ENCODE peak calls at places on chromosomes 12 and 14, in eight cellular contexts. One of them, this sample, is unnamed. For H3K9me3, the result is how much of the 10 kb centered on the place peaks cover.

GRCh38 chr12:122984612-122985358 is 4.3 kb downstream of the ARL6IP4 start:
- DNase-seq in small intestine: no peak
- DNase-seq in SJSA1: no peak
- DNase-seq in effector memory CD4-positive, alpha-beta T cell: no peak
- DNase-seq in CD8-positive, alpha-beta T cell: no peak
- DNase-seq in esophagus squamous epithelium: no peak
- DNase-seq in keratinocyte: no peak
- DNase-seq in colonic mucosa: no peak
- DNase-seq in this sample: no peak

GRCh38 chr12:26719852-26720251 is 113.1 kb downstream of the ITPR2 start:
- DNase-seq in CD8-positive, alpha-beta T cell: no peak
- DNase-seq in esophagus squamous epithelium: no peak
- DNase-seq in effector memory CD4-positive, alpha-beta T cell: no peak
- DNase-seq in small intestine: no peak
- DNase-seq in SJSA1: no peak
- DNase-seq in colonic mucosa: no peak
- DNase-seq in keratinocyte: no peak
- DNase-seq in this sample: no peak

GRCh38 chr14:100577986-100578431 is 9.2 kb downstream of the BEGAIN start:
- DNase-seq in effector memory CD4-positive, alpha-beta T cell: no peak
- DNase-seq in CD8-positive, alpha-beta T cell: no peak
- DNase-seq in keratinocyte: no peak
- DNase-seq in SJSA1: no peak
- DNase-seq in esophagus squamous epithelium: no peak
- DNase-seq in small intestine: no peak
- DNase-seq in colonic mucosa: no peak
- DNase-seq in this sample: no peak

GRCh38 chr12:98820005-98820404 is 174.9 kb downstream of the APAF1 start:
- DNase-seq in colonic mucosa: no peak
- DNase-seq in effector memory CD4-positive, alpha-beta T cell: no peak
- DNase-seq in esophagus squamous epithelium: no peak
- DNase-seq in keratinocyte: no peak
- DNase-seq in CD8-positive, alpha-beta T cell: no peak
- DNase-seq in SJSA1: no peak
- DNase-seq in small intestine: no peak
- DNase-seq in this sample: no peak

GRCh38 chr14:101489092-101489760 is 72.1 kb upstream of the DIO3 start:
- DNase-seq in small intestine: no peak
- DNase-seq in colonic mucosa: no peak
- DNase-seq in keratinocyte: no peak
- DNase-seq in esophagus squamous epithelium: no peak
- DNase-seq in SJSA1: no peak
- DNase-seq in CD8-positive, alpha-beta T cell: no peak
- DNase-seq in effector memory CD4-positive, alpha-beta T cell: no peak
- DNase-seq in this sample: no peak

GRCh38 chr14:99554184-99554583 is 49.8 kb downstream of the CCDC85C start:
- DNase-seq in effector memory CD4-positive, alpha-beta T cell: no peak
- DNase-seq in esophagus squamous epithelium: no peak
- DNase-seq in small intestine: peak
- DNase-seq in CD8-positive, alpha-beta T cell: no peak
- DNase-seq in keratinocyte: no peak
- DNase-seq in colonic mucosa: no peak
- DNase-seq in SJSA1: no peak
- DNase-seq in this sample: no peak

GRCh38 chr14:29868000-29868399 is 59.6 kb downstream of the PRKD1 start:
- DNase-seq in SJSA1: no peak
- DNase-seq in CD8-positive, alpha-beta T cell: no peak
- DNase-seq in small intestine: no peak
- DNase-seq in colonic mucosa: no peak
- DNase-seq in esophagus squamous epithelium: no peak
- DNase-seq in effector memory CD4-positive, alpha-beta T cell: no peak
- DNase-seq in keratinocyte: no peak
- DNase-seq in this sample: no peak

GRCh38 chr12:67116134-67116533 is 153.0 kb upstream of the CAND1 start:
- DNase-seq in effector memory CD4-positive, alpha-beta T cell: no peak
- DNase-seq in colonic mucosa: no peak
- DNase-seq in small intestine: no peak
- DNase-seq in SJSA1: no peak
- DNase-seq in esophagus squamous epithelium: no peak
- DNase-seq in CD8-positive, alpha-beta T cell: no peak
- DNase-seq in keratinocyte: no peak
- DNase-seq in this sample: no peak

GRCh38 chr14:80781968-80782367 is 159.6 kb downstream of the CEP128 start:
- DNase-seq in esophagus squamous epithelium: no peak
- DNase-seq in effector memory CD4-positive, alpha-beta T cell: no peak
- DNase-seq in CD8-positive, alpha-beta T cell: no peak
- DNase-seq in colonic mucosa: no peak
- DNase-seq in small intestine: no peak
- DNase-seq in keratinocyte: no peak
- DNase-seq in SJSA1: no peak
- DNase-seq in this sample: no peak

GRCh38 chr12:124174406-124174805 is 120.5 kb upstream of the RFLNA start:
- DNase-seq in SJSA1: peak
- DNase-seq in CD8-positive, alpha-beta T cell: no peak
- DNase-seq in small intestine: no peak
- DNase-seq in effector memory CD4-positive, alpha-beta T cell: no peak
- DNase-seq in colonic mucosa: no peak
- DNase-seq in keratinocyte: no peak
- DNase-seq in esophagus squamous epithelium: no peak
- DNase-seq in this sample: no peak

GRCh38 chr12:96083020-96083489 is 47.7 kb upstream of the LTA4H start:
- DNase-seq in effector memory CD4-positive, alpha-beta T cell: no peak
- DNase-seq in SJSA1: no peak
- DNase-seq in keratinocyte: no peak
- DNase-seq in colonic mucosa: no peak
- DNase-seq in esophagus squamous epithelium: no peak
- DNase-seq in CD8-positive, alpha-beta T cell: no peak
- DNase-seq in small intestine: no peak
- DNase-seq in this sample: no peak

GRCh38 chr12:56205445-56205844 is 16.2 kb upstream of the SMARCC2 start:
- DNase-seq in keratinocyte: no peak
- DNase-seq in CD8-positive, alpha-beta T cell: no peak
- DNase-seq in esophagus squamous epithelium: no peak
- DNase-seq in SJSA1: no peak
- DNase-seq in small intestine: no peak
- DNase-seq in effector memory CD4-positive, alpha-beta T cell: no peak
- DNase-seq in colonic mucosa: no peak
- DNase-seq in this sample: no peak

GRCh38 chr12:85273411-85274075 is 6.5 kb upstream of the ALX1 start:
- DNase-seq in keratinocyte: no peak
- DNase-seq in SJSA1: no peak
- DNase-seq in colonic mucosa: no peak
- DNase-seq in effector memory CD4-positive, alpha-beta T cell: no peak
- DNase-seq in esophagus squamous epithelium: no peak
- DNase-seq in small intestine: no peak
- DNase-seq in CD8-positive, alpha-beta T cell: no peak
- DNase-seq in this sample: no peak

GRCh38 chr14:96081767-96082400 is 42.7 kb downstream of the C14orf132 start:
- DNase-seq in CD8-positive, alpha-beta T cell: no peak
- DNase-seq in esophagus squamous epithelium: no peak
- DNase-seq in keratinocyte: no peak
- DNase-seq in SJSA1: no peak
- DNase-seq in small intestine: no peak
- DNase-seq in effector memory CD4-positive, alpha-beta T cell: no peak
- DNase-seq in colonic mucosa: no peak
- DNase-seq in this sample: no peak

GRCh38 chr12:118548887-118549286 is 172.5 kb downstream of the SUDS3 start:
- DNase-seq in colonic mucosa: no peak
- DNase-seq in small intestine: no peak
- DNase-seq in SJSA1: no peak
- DNase-seq in effector memory CD4-positive, alpha-beta T cell: no peak
- DNase-seq in keratinocyte: no peak
- DNase-seq in esophagus squamous epithelium: no peak
- DNase-seq in CD8-positive, alpha-beta T cell: no peak
- DNase-seq in this sample: no peak

GRCh38 chr14:77882098-77882497 is 82.2 kb downstream of the ADCK1 start:
- DNase-seq in CD8-positive, alpha-beta T cell: no peak
- DNase-seq in small intestine: peak
- DNase-seq in SJSA1: no peak
- DNase-seq in effector memory CD4-positive, alpha-beta T cell: no peak
- DNase-seq in esophagus squamous epithelium: no peak
- DNase-seq in keratinocyte: no peak
- DNase-seq in colonic mucosa: no peak
- DNase-seq in this sample: no peak

GRCh38 chr14:96801931-96802330 is 4.7 kb downstream of the VRK1 start:
- DNase-seq in keratinocyte: no peak
- DNase-seq in colonic mucosa: no peak
- DNase-seq in SJSA1: no peak
- DNase-seq in small intestine: no peak
- DNase-seq in esophagus squamous epithelium: no peak
- DNase-seq in effector memory CD4-positive, alpha-beta T cell: no peak
- DNase-seq in CD8-positive, alpha-beta T cell: no peak
- DNase-seq in this sample: no peak

GRCh38 chr14:92844220-92844619 is 50.1 kb downstream of the GOLGA5 start:
- DNase-seq in SJSA1: no peak
- DNase-seq in small intestine: no peak
- DNase-seq in esophagus squamous epithelium: no peak
- DNase-seq in effector memory CD4-positive, alpha-beta T cell: no peak
- DNase-seq in colonic mucosa: no peak
- DNase-seq in keratinocyte: no peak
- DNase-seq in CD8-positive, alpha-beta T cell: no peak
- DNase-seq in this sample: no peak

GRCh38 chr14:30608533-30609006 is 13.5 kb upstream of the SCFD1 start:
- DNase-seq in keratinocyte: no peak
- DNase-seq in esophagus squamous epithelium: no peak
- DNase-seq in small intestine: peak
- DNase-seq in effector memory CD4-positive, alpha-beta T cell: no peak
- DNase-seq in colonic mucosa: no peak
- DNase-seq in CD8-positive, alpha-beta T cell: no peak
- DNase-seq in SJSA1: no peak
- DNase-seq in this sample: no peak

GRCh38 chr12:28539691-28540323 is 349.6 kb downstream of the CCDC91 start:
- DNase-seq in effector memory CD4-positive, alpha-beta T cell: no peak
- DNase-seq in colonic mucosa: no peak
- DNase-seq in small intestine: no peak
- DNase-seq in CD8-positive, alpha-beta T cell: no peak
- DNase-seq in SJSA1: no peak
- DNase-seq in esophagus squamous epithelium: no peak
- DNase-seq in keratinocyte: no peak
- DNase-seq in this sample: no peak

GRCh38 chr14:48323655-48324054 is 648.2 kb upstream of the MDGA2 start:
- DNase-seq in keratinocyte: no peak
- DNase-seq in SJSA1: no peak
- DNase-seq in colonic mucosa: no peak
- DNase-seq in small intestine: no peak
- DNase-seq in esophagus squamous epithelium: no peak
- DNase-seq in CD8-positive, alpha-beta T cell: no peak
- DNase-seq in effector memory CD4-positive, alpha-beta T cell: no peak
- DNase-seq in this sample: no peak

GRCh38 chr12:70267550-70267949 is 24.3 kb downstream of the CNOT2 start:
- DNase-seq in small intestine: no peak
- DNase-seq in colonic mucosa: peak
- DNase-seq in effector memory CD4-positive, alpha-beta T cell: no peak
- DNase-seq in SJSA1: no peak
- DNase-seq in CD8-positive, alpha-beta T cell: no peak
- DNase-seq in esophagus squamous epithelium: no peak
- DNase-seq in keratinocyte: no peak
- DNase-seq in this sample: no peak

GRCh38 chr12:128069359-128069997 is 197.5 kb upstream of the TMEM132C start:
- DNase-seq in small intestine: peak
- DNase-seq in effector memory CD4-positive, alpha-beta T cell: no peak
- DNase-seq in CD8-positive, alpha-beta T cell: no peak
- DNase-seq in SJSA1: no peak
- DNase-seq in esophagus squamous epithelium: no peak
- DNase-seq in keratinocyte: no peak
- DNase-seq in colonic mucosa: peak
- DNase-seq in this sample: no peak

GRCh38 chr12:50625029-50625875 is 120.5 kb downstream of the DIP2B start:
- DNase-seq in small intestine: peak
- DNase-seq in effector memory CD4-positive, alpha-beta T cell: no peak
- DNase-seq in colonic mucosa: no peak
- DNase-seq in keratinocyte: no peak
- DNase-seq in SJSA1: no peak
- DNase-seq in esophagus squamous epithelium: no peak
- DNase-seq in CD8-positive, alpha-beta T cell: no peak
- DNase-seq in this sample: no peak
- H3K4me3 ChIP-seq in small intestine: no peak
- H3K4me3 ChIP-seq in effector memory CD4-positive, alpha-beta T cell: no peak
- H3K4me3 ChIP-seq in colonic mucosa: no peak
- H3K4me3 ChIP-seq in keratinocyte: no peak
- H3K4me3 ChIP-seq in SJSA1: no peak
- H3K4me3 ChIP-seq in esophagus squamous epithelium: no peak
- H3K4me3 ChIP-seq in CD8-positive, alpha-beta T cell: no peak
- H3K4me3 ChIP-seq in this sample: no peak

DNA sequence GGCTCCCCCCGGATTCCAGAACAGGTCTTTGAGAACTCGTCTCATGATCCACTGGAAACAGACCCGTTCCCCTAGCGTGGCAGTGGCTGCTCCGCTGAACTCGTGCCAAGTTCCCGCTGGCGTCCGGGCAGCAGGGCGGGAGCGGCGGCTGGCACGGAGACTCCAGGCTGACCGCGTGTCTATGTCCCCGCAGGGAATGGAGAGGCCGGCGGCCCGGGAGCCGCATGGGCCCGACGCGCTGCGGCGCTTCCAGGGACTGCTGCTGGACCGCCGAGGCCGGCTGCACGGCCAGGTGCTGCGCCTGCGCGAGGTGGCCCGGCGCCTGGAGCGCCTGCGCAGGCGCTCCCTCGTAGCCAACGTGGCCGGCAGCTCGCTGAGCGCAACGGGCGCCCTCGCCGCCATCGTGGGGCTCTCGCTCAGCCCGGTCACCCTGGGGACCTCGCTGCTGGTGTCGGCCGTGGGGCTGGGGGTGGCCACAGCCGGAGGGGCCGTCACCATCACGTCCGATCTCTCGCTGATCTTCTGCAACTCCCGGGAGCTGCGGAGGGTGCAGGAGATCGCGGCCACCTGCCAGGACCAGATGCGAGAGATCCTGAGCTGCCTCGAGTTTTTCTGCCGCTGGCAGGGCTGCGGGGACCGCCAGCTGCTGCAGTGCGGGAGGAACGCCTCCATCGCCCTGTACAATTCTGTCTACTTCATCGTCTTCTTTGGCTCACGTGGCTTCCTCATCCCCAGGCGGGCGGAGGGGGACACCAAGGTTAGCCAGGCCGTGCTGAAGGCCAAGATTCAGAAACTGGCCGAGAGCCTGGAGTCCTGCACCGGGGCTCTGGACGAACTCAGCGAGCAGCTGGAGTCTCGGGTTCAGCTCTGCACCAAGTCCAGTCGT is 1.5 kb downstream of the APOLD1 start:
- DNase-seq in colonic mucosa: peak
- DNase-seq in CD8-positive, alpha-beta T cell: peak
- DNase-seq in effector memory CD4-positive, alpha-beta T cell: peak
- DNase-seq in small intestine: peak
- DNase-seq in esophagus squamous epithelium: no peak
- DNase-seq in SJSA1: peak
- DNase-seq in keratinocyte: peak
- DNase-seq in this sample: no peak
- H3K27ac ChIP-seq in colonic mucosa: peak
- H3K27ac ChIP-seq in CD8-positive, alpha-beta T cell: peak
- H3K27ac ChIP-seq in effector memory CD4-positive, alpha-beta T cell: peak
- H3K27ac ChIP-seq in small intestine: peak
- H3K27ac ChIP-seq in esophagus squamous epithelium: peak
- H3K27ac ChIP-seq in SJSA1: peak
- H3K27ac ChIP-seq in keratinocyte: peak
- H3K27ac ChIP-seq in this sample: peak

GRCh38 chr14:28151931-28152330 is 614.7 kb upstream of the FOXG1 start:
- DNase-seq in CD8-positive, alpha-beta T cell: no peak
- DNase-seq in keratinocyte: no peak
- DNase-seq in colonic mucosa: no peak
- DNase-seq in SJSA1: no peak
- DNase-seq in esophagus squamous epithelium: no peak
- DNase-seq in effector memory CD4-positive, alpha-beta T cell: no peak
- DNase-seq in small intestine: no peak
- DNase-seq in this sample: no peak
- H3K9me3 ChIP-seq in CD8-positive, alpha-beta T cell: under half
- H3K9me3 ChIP-seq in keratinocyte: under half
- H3K9me3 ChIP-seq in colonic mucosa: under half
- H3K9me3 ChIP-seq in SJSA1: under half
- H3K9me3 ChIP-seq in esophagus squamous epithelium: under half
- H3K9me3 ChIP-seq in effector memory CD4-positive, alpha-beta T cell: under half
- H3K9me3 ChIP-seq in small intestine: under half
- H3K9me3 ChIP-seq in this sample: under half

GRCh38 chr12:53201170-53201541 is 5.9 kb downstream of the ITGB7 start:
- DNase-seq in CD8-positive, alpha-beta T cell: no peak
- DNase-seq in keratinocyte: no peak
- DNase-seq in esophagus squamous epithelium: no peak
- DNase-seq in colonic mucosa: no peak
- DNase-seq in SJSA1: no peak
- DNase-seq in effector memory CD4-positive, alpha-beta T cell: no peak
- DNase-seq in small intestine: no peak
- DNase-seq in this sample: no peak
- H3K4me3 ChIP-seq in CD8-positive, alpha-beta T cell: peak
- H3K4me3 ChIP-seq in keratinocyte: no peak
- H3K4me3 ChIP-seq in esophagus squamous epithelium: no peak
- H3K4me3 ChIP-seq in colonic mucosa: no peak
- H3K4me3 ChIP-seq in SJSA1: no peak
- H3K4me3 ChIP-seq in effector memory CD4-positive, alpha-beta T cell: no peak
- H3K4me3 ChIP-seq in small intestine: no peak
- H3K4me3 ChIP-seq in this sample: no peak